ENCODE peak calls at places on chromosomes 11 and 22, in seven cellular contexts. X, V, R, S, W, E and Q are unnamed samples.

GRCh38 chr11:57648791-57649735 is 649 bp downstream of the YPEL4 start:
- DNase-seq in X (peak), V (no peak), R (no peak), S (no peak), W (no peak), E (peak), Q (no peak)

GRCh38 chr22:25183959-25184619 is 15.6 kb upstream of the CRYBB3 start:
- DNase-seq in X (no peak), V (no peak), R (no peak), S (no peak), W (no peak), E (no peak), Q (no peak)

GRCh38 chr22:24161485-24161884 is 19.8 kb upstream of the SUSD2 start:
- DNase-seq in X (no peak), V (no peak), R (no peak), S (no peak), W (no peak), E (no peak), Q (no peak)

GRCh38 chr22:47804281-47804680 is 1041.8 kb downstream of the TBC1D22A start:
- DNase-seq in X (no peak), V (no peak), R (no peak), S (no peak), W (no peak), E (no peak), Q (no peak)

GRCh38 chr11:58286249-58286648 is 18.2 kb upstream of the OR10W1 start:
- DNase-seq in X (peak), V (no peak), R (no peak), S (no peak), W (no peak), E (peak), Q (peak)

GRCh38 chr11:75558939-75559843 is 2.9 kb upstream of the SERPINH1 start:
- DNase-seq in X (peak), V (no peak), R (peak), S (peak), W (peak), E (no peak), Q (no peak)

GRCh38 chr11:72935705-72936104 is 121.5 kb downstream of the ATG16L2 start:
- DNase-seq in X (no peak), V (no peak), R (no peak), S (no peak), W (no peak), E (no peak), Q (no peak)

GRCh38 chr11:124086447-124086846 is 28.8 kb upstream of the VWA5A start:
- DNase-seq in X (peak), V (no peak), R (no peak), S (no peak), W (no peak), E (peak), Q (no peak)

GRCh38 chr11:12508151-12508740 is 130.9 kb downstream of the PARVA start:
- DNase-seq in X (no peak), V (no peak), R (peak), S (no peak), W (peak), E (no peak), Q (no peak)

GRCh38 chr11:33828604-33829429 is 54.5 kb upstream of the FBXO3 start:
- DNase-seq in X (peak), V (no peak), R (no peak), S (no peak), W (no peak), E (peak), Q (no peak)

GRCh38 chr22:21698430-21699329 is 32.9 kb downstream of the PPIL2 start:
- DNase-seq in X (peak), V (no peak), R (peak), S (peak), W (peak), E (peak), Q (no peak)

GRCh38 chr22:32475428-32476010 is 908 bp downstream of the FBXO7 start:
- DNase-seq in X (peak), V (no peak), R (peak), S (no peak), W (peak), E (peak), Q (no peak)

GRCh38 chr11:83063073-83063754 is 8.5 kb downstream of the RAB30 start:
- DNase-seq in X (peak), V (no peak), R (no peak), S (no peak), W (no peak), E (no peak), Q (no peak)

GRCh38 chr11:57899378-57899777 is 124.3 kb upstream of the OR9Q1 start:
- DNase-seq in X (no peak), V (no peak), R (no peak), S (no peak), W (no peak), E (no peak), Q (no peak)

GRCh38 chr11:6351782-6352181 is 31.5 kb upstream of the CAVIN3 start:
- DNase-seq in X (no peak), V (no peak), R (no peak), S (no peak), W (no peak), E (no peak), Q (no peak)

GRCh38 chr11:8312966-8313365 is 49.3 kb upstream of the LMO1 start:
- DNase-seq in X (no peak), V (no peak), R (no peak), S (peak), W (no peak), E (peak), Q (no peak)

GRCh38 chr11:11028017-11028692 is 170.3 kb upstream of the ZBED5 start:
- DNase-seq in X (peak), V (peak), R (peak), S (peak), W (peak), E (peak), Q (no peak)

GRCh38 chr11:87361891-87362290 is 324.2 kb downstream of the TMEM135 start:
- DNase-seq in X (no peak), V (no peak), R (no peak), S (no peak), W (no peak), E (no peak), Q (no peak)

GRCh38 chr11:45424781-45425180 is 138.6 kb upstream of the SYT13 start:
- DNase-seq in X (no peak), V (no peak), R (no peak), S (no peak), W (no peak), E (no peak), Q (no peak)

GRCh38 chr11:1482581-1483444 is 3.8 kb downstream of the MOB2 start:
- DNase-seq in X (peak), V (no peak), R (peak), S (peak), W (peak), E (no peak), Q (no peak)

GRCh38 chr11:68938088-68938487 is 34.4 kb downstream of the IGHMBP2 start:
- DNase-seq in X (no peak), V (no peak), R (no peak), S (no peak), W (no peak), E (no peak), Q (no peak)

DNA sequence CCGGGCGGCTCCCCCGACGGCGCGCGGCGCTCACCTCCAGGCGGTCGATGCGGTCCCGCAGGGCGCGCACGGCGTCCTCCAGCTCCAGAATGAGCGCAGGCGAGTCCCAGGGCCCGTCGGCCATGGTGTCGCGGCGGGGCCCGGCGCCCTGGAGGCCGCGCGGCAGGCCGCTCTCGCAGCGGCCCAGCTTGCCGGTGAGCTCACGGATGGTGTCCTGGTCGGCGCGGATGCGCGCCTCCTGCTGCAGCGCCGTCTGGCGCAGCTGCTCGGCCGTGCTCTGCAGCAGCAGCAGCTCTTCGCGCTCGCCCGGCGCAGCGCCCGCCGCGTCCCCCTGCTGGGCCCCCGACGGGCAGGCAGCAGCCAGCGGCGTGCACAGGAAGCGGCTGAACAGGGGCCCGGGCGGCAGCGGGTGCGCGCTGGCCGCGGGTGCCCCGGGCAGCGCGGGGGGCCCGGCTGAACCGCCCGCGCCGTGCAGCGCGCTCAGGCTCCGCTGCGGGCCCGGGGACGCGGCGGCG is 570 bp downstream of the NPTXR start:
- DNase-seq in X (peak), V (peak), R (peak), S (peak), W (peak), E (peak), Q (peak)
- H3K27ac ChIP-seq in X (no peak), V (peak), R (peak), S (no peak), W (no peak), E (no peak), Q (no peak)

DNA sequence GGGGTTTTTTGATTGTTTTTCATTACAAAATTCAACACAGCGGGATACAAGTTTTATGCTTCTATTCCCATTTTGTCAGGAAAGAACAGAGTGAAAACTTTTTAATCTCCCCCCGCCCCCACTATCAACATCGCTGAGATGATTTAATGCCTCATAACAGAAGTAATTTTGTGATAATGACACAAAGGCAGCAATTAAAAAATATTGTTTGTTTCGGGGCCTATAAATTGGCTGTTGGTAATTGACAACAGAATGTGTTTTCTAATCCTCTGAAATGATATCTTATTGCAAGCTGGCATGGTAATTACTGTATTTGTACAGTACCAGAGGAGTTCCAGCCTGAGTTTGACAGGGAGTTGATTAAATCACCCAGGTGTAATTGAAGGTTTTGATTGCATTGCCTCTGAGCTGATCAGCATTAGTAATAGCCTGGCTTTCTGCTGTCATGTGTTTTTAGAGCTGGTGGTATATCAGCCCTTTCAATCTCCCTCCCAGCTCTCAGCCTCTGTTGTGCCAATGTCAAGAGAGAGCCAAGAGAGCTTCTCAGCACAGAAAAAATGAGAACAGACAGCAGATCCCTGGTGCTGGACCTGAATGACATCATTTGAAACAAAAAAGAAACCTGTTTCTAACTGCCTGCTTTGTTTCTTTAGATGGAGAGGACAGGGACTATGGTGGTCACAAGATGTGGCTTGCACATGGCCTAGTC is 265.1 kb downstream of the FAM76B start:
- DNase-seq in X (no peak), V (no peak), R (no peak), S (no peak), W (no peak), E (no peak), Q (no peak)
- H3K27ac ChIP-seq in X (no peak), V (no peak), R (peak), S (no peak), W (no peak), E (no peak), Q (no peak)

DNA sequence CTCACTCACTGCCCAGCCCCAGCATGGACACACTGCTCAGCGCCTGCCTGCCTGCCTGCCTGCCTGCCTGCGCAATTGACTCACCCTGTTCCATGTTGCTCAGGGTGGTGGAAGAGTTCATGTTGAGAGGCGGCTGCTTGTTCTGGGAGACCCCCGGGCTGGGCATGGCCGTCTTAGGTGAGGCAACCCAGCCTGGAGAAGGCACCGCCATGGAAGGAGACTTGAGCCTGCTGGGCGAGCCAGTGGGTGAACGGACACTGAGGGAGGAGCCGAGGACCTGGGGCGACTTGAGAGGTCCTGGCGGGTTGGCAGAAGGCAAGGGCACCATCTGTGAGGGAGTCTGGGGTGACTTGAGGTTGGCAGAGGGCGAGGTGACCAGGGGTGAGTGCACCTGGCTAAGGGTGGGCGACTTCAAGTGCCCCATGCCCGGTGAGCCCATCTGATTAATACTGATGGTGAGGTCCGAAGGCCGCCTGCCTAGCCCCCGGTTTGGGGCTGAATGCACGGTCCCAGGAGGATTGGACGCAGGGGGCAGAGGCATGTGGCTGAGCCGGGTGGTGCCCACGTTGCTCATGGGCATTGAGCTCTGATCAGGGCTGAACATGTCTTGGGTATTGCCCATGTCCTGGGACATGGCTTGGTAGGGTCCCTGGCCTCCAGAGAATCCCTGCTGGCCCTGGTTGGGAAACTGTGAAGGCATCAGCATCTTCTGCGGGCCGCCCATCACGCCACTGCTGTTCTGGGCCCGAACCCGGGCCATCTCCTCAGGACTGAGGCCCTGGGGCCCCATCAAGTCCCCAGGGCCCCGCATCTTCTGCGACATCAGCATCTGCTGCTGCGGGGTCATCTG is 17.1 kb downstream of the CXCR5 start:
- DNase-seq in X (no peak), V (no peak), R (no peak), S (peak), W (no peak), E (no peak), Q (no peak)
- H3K27ac ChIP-seq in X (no peak), V (peak), R (no peak), S (no peak), W (no peak), E (no peak), Q (no peak)

DNA sequence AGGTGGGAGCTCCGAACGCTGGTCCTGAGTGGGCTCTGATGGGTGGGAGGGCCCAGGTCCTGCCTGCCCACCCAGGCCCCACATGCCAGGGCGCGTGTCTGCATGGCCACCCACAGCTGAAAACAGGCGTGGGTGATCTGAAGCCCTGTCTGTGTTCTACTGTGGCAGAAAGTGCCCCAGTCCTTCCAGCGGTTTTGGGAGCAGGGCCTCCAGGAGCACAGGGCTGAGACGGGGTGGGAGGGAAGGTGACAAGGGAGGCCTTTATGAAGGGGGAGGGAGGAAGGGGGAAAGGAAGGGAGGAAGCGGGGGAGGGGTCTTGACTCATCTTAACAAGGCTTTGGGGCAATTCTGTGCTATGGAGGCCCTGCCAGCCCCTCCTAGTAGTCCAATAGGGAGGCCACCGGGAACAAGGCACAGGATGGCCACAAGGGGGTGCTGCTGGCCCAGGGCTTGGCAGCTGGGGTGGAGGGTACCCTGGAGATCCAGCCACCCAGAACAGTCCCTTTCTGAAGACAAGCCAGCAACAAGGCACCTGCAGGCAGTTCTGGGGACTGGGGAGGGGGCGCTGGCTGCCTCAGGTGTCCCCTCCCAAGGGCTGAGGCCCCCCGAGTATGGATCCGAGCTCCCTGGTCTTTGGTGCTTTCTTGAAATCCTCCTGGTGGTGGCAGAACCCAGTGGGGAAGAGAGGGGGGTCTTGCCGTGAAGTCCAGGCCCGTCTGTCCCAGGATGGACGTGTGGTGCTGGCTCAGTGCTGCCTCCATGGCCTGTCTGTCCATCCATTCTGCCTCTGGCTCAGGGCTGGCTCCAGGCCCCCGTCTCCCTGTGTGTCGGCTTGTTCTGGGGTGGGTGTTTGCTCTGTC is 6.3 kb upstream of the FADS3 start:
- DNase-seq in X (peak), V (peak), R (peak), S (peak), W (peak), E (peak), Q (no peak)
- H3K27ac ChIP-seq in X (no peak), V (no peak), R (peak), S (no peak), W (no peak), E (no peak), Q (no peak)

DNA sequence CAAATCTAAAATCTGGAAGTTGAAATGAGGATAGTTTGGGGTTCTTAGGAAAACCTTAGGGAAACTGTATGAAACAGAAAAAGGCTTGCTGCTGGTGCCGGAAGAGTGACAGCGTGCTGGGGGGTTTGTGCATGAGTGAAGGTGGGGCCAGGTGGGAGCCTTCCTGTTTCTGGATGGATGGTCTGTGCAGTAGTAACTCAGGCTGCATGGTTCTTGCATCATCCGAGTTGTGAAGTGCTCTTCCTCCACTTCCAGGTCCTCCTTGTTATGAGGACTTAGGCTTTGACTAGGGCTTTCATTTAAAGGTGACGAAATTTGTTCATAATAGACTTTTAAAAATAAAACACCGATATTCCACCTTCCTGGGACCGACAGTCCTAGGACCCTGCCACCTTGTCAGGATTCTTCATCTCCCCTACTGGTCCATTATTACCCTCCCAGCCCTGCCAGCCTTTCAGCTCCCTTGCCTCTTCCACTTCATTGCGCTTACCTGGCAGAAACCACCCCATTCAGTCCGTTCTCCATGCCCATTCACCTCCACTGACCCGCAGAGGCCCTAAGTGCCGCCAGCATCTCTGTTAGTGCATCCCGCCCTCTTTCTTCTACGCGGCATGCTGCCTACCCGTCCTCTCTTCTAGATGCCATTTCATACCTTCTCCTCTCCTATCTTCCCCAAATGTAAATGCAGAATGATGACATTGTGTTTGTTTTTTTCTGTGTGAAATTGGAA is 47.3 kb downstream of the PPFIA1 start:
- DNase-seq in X (no peak), V (no peak), R (no peak), S (no peak), W (no peak), E (no peak), Q (no peak)
- H3K27ac ChIP-seq in X (no peak), V (no peak), R (no peak), S (no peak), W (no peak), E (no peak), Q (no peak)

GRCh38 chr11:117837070-117837776 is 12.7 kb upstream of the FXYD2 start:
- DNase-seq in X (no peak), V (no peak), R (peak), S (no peak), W (peak), E (no peak), Q (no peak)
- H3K27ac ChIP-seq in X (no peak), V (no peak), R (no peak), S (no peak), W (no peak), E (no peak), Q (no peak)

GRCh38 chr11:96098511-96099241 is 174.8 kb upstream of the MTMR2 start:
- DNase-seq in X (no peak), V (no peak), R (no peak), S (no peak), W (peak), E (no peak), Q (no peak)
- H3K27ac ChIP-seq in X (peak), V (no peak), R (peak), S (no peak), W (peak), E (no peak), Q (peak)

DNA sequence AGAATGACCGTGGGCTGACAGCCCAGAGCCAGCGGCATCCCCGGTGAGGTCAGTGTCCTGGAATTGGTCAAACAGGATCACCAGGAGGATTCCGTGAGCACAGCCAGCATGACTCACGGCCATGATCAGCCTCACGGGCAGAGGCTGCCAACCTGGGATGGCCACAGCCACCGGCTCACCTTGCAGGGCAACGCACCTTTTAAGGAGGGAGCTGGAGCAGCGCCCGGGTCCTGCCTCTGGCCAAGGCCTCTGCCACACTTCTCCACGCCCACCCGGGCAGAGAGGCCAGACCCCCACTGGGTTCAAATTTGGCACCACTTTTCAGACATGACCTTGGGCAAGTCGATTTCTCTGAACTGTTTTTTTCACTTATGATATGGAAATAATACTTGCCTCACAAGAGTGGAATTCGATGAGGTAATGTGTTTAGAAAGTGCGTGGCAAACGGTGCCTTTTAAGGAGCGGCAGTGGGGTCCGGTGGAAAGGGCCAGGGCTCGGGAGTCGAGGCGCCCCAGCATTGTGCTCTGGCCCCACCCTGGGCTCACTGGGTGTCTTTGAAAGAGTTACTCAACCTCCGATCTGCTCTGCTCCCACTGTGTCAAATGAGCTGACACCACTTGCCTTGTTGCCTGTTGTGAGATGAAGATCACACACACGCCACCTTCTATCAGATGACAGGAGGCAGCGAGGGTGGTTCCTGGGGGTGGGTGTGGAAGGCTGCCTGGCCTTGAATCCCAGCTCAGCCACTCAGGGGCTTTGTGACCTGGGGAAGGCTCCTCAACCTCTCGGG is 16.0 kb downstream of the TXN2 start:
- DNase-seq in X (no peak), V (no peak), R (peak), S (peak), W (peak), E (no peak), Q (peak)
- H3K27ac ChIP-seq in X (no peak), V (no peak), R (peak), S (peak), W (peak), E (no peak), Q (peak)

GRCh38 chr22:42963231-42963595 is 51.7 kb downstream of the PACSIN2 start:
- DNase-seq in X (no peak), V (no peak), R (no peak), S (no peak), W (peak), E (no peak), Q (no peak)
- H3K27ac ChIP-seq in X (no peak), V (no peak), R (no peak), S (no peak), W (no peak), E (no peak), Q (peak)